ENCODE peak calls at places on chromosome 12, in six cellular contexts. X is fibroblast of lung; V is hypothalamus; H is RWPE1; U is CD4-positive, alpha-beta memory T cell; A is stimulated activated CD4-positive, alpha-beta T cell treated with anti-CD3 and anti-CD28 coated beads, TNF-alpha, amount 100 ng/mL, for 48 hours. W is an unnamed sample.

GRCh38 chr12:59650594-59651229 is 54.9 kb downstream of the SLC16A7 start:
- DNase-seq in X (peak; percentile 65), V (no peak), H (no peak), U (no peak), A (no peak), W (no peak)

GRCh38 chr12:12725086-12725955 is 8.2 kb downstream of the CDKN1B start:
- DNase-seq in X (peak; percentile 100), V (peak; percentile 86), H (peak; percentile 93), U (peak; percentile 98), A (peak; percentile 86), W (peak; percentile 93)

GRCh38 chr12:111430418-111431353 is 25.0 kb downstream of the SH2B3 start:
- DNase-seq in X (no peak), V (no peak), H (no peak), U (peak; percentile 83), A (no peak), W (no peak)

GRCh38 chr12:120012067-120012621 is 23.1 kb downstream of the BICDL1 start:
- DNase-seq in X (peak; percentile 13), V (no peak), H (peak; percentile 29), U (peak; percentile 93), A (peak; percentile 77), W (no peak)

GRCh38 chr12:50992814-50993213 is 33.4 kb downstream of the SLC11A2 start:
- DNase-seq in X (no peak), V (no peak), H (no peak), U (no peak), A (no peak), W (no peak)

GRCh38 chr12:25283006-25283405 is 32.3 kb upstream of the KRAS start:
- DNase-seq in X (no peak), V (no peak), H (no peak), U (no peak), A (no peak), W (no peak)

GRCh38 chr12:55693323-55694187 is 14.1 kb downstream of the ITGA7 start:
- DNase-seq in X (no peak), V (no peak), H (no peak), U (no peak), A (no peak), W (no peak)

GRCh38 chr12:95415451-95415850 is 58.5 kb upstream of the METAP2 start:
- DNase-seq in X (no peak), V (no peak), H (no peak), U (no peak), A (no peak), W (no peak)

GRCh38 chr12:6465467-6466183 is 4.9 kb downstream of the VAMP1 start:
- DNase-seq in X (peak; percentile 60), V (no peak), H (peak; percentile 68), U (peak; percentile 60), A (no peak), W (peak; percentile 39)

GRCh38 chr12:102740157-102741032 is 176.6 kb downstream of the PAH start:
- DNase-seq in X (peak; percentile 27), V (no peak), H (no peak), U (no peak), A (no peak), W (peak; percentile 34)

GRCh38 chr12:103841690-103842584 is 903 bp upstream of the NT5DC3 start:
- DNase-seq in X (peak; percentile 92), V (peak; percentile 17), H (peak; percentile 93), U (peak; percentile 14), A (peak; percentile 34), W (no peak)

GRCh38 chr12:29255061-29255460 is 106.0 kb downstream of the FAR2 start:
- DNase-seq in X (no peak), V (no peak), H (no peak), U (no peak), A (no peak), W (no peak)

GRCh38 chr12:64109706-64110105 is 112.4 kb downstream of the KICS2 start:
- DNase-seq in X (peak; percentile 21), V (no peak), H (no peak), U (no peak), A (no peak), W (no peak)

GRCh38 chr12:109147954-109148353 is 31.6 kb downstream of the ACACB start:
- DNase-seq in X (no peak), V (no peak), H (no peak), U (no peak), A (no peak), W (no peak)

GRCh38 chr12:113299619-113300237 is 35.2 kb downstream of the SLC8B1 start:
- DNase-seq in X (peak; percentile 87), V (peak; percentile 34), H (peak; percentile 87), U (no peak), A (no peak), W (peak; percentile 7)

GRCh38 chr12:117025481-117026151 is 73.6 kb downstream of the TESC start:
- DNase-seq in X (peak; percentile 39), V (peak; percentile 38), H (peak; percentile 70), U (peak; percentile 40), A (peak; percentile 33), W (peak; percentile 30)

GRCh38 chr12:27190761-27191160 is 53.3 kb upstream of the STK38L start:
- DNase-seq in X (peak; percentile 91), V (no peak), H (no peak), U (no peak), A (no peak), W (no peak)

GRCh38 chr12:57549909-57550627 is at the start of gene KIF5A:
- DNase-seq in X (peak; percentile 24), V (no peak), H (peak; percentile 20), U (peak; percentile 47), A (peak; percentile 57), W (peak; percentile 15)

GRCh38 chr12:71799105-71799504 is 40.5 kb upstream of the TBC1D15 start:
- DNase-seq in X (peak; percentile 7), V (no peak), H (peak; percentile 6), U (no peak), A (no peak), W (no peak)

GRCh38 chr12:52249041-52249461 is 16.0 kb downstream of the KRT7 start:
- DNase-seq in X (no peak), V (no peak), H (no peak), U (no peak), A (no peak), W (no peak)

GRCh38 chr12:66103011-66103913 is 27.3 kb downstream of the LLPH start:
- DNase-seq in X (no peak), V (no peak), H (no peak), U (no peak), A (no peak), W (no peak)

GRCh38 chr12:77019920-77020319 is 45.4 kb downstream of the E2F7 start:
- DNase-seq in X (no peak), V (no peak), H (no peak), U (no peak), A (no peak), W (no peak)

GRCh38 chr12:50059440-50060119 is 2.2 kb downstream of the ASIC1 start:
- DNase-seq in X (peak; percentile 39), V (no peak), H (no peak), U (no peak), A (peak; percentile 52), W (no peak)

GRCh38 chr12:111453071-111453989 is 47.6 kb downstream of the SH2B3 start:
- DNase-seq in X (no peak), V (no peak), H (no peak), U (no peak), A (no peak), W (no peak)

GRCh38 chr12:132404956-132405741 is 75.8 kb upstream of the GALNT9 start:
- DNase-seq in X (no peak), V (no peak), H (no peak), U (no peak), A (no peak), W (no peak)

GRCh38 chr12:32309811-32310755 is 89.3 kb upstream of the FGD4 start:
- DNase-seq in X (no peak), V (no peak), H (no peak), U (no peak), A (no peak), W (peak; percentile 14)

GRCh38 chr12:57543666-57544065 is 3.3 kb downstream of the DCTN2 start:
- DNase-seq in X (no peak), V (no peak), H (no peak), U (no peak), A (no peak), W (peak; percentile 39)

GRCh38 chr12:105672171-105672570 is 341.7 kb downstream of the C12orf75 start:
- DNase-seq in X (no peak), V (no peak), H (no peak), U (no peak), A (no peak), W (no peak)

GRCh38 chr12:70754330-70754741 is 117.1 kb upstream of the PTPRB start:
- DNase-seq in X (no peak), V (no peak), H (no peak), U (no peak), A (no peak), W (no peak)

GRCh38 chr12:2891240-2892053 is 756 bp downstream of the TULP3 start:
- DNase-seq in X (peak; percentile 60), V (peak; percentile 82), H (peak; percentile 18), U (no peak), A (no peak), W (no peak)

GRCh38 chr12:102172436-102172835 is 25.2 kb downstream of the PMCH start:
- DNase-seq in X (peak; percentile 59), V (no peak), H (no peak), U (no peak), A (no peak), W (no peak)

GRCh38 chr12:126480396-126480795 is 1415.2 kb downstream of the AACS start:
- DNase-seq in X (no peak), V (no peak), H (no peak), U (no peak), A (no peak), W (no peak)

GRCh38 chr12:40099423-40099853 is 6.4 kb downstream of the SLC2A13 start:
- DNase-seq in X (no peak), V (no peak), H (no peak), U (no peak), A (no peak), W (peak; percentile 79)